ENCODE peak calls at places on chromosomes 3 and 15, in eight cellular contexts. G is substantia nigra; C is NCI-H1105; Y is SK-N-SH; I is upper lobe of right lung; V is H9; A is AG08395; M is effector CD4-positive, alpha-beta T cell. R is an unnamed sample.

GRCh38 chr3:97952280-97952679 is 20.0 kb downstream of the RIOX2 start:
- DNase-seq in G (no peak), C (no peak), Y (no peak), I (peak; percentile 72), V (no peak), A (peak; percentile 53), M (no peak), R (no peak)

GRCh38 chr3:144031938-144032337 is 60.3 kb downstream of the DIPK2A start:
- DNase-seq in G (peak; percentile 74), C (no peak), Y (no peak), I (no peak), V (no peak), A (no peak), M (no peak), R (peak; percentile 95)

GRCh38 chr3:177742273-177742672 is 545.0 kb upstream of the TBL1XR1 start:
- DNase-seq in G (no peak), C (no peak), Y (no peak), I (no peak), V (no peak), A (no peak), M (no peak), R (no peak)

GRCh38 chr3:94064243-94064642 is 1.4 kb downstream of the NSUN3 start:
- DNase-seq in G (no peak), C (no peak), Y (no peak), I (no peak), V (no peak), A (no peak), M (no peak), R (no peak)

GRCh38 chr3:71447197-71447596 is 136.3 kb downstream of the FOXP1 start:
- DNase-seq in G (no peak), C (no peak), Y (no peak), I (no peak), V (no peak), A (no peak), M (no peak), R (no peak)

GRCh38 chr15:58147151-58147550 is 9.0 kb downstream of the AQP9 start:
- DNase-seq in G (no peak), C (no peak), Y (no peak), I (no peak), V (no peak), A (no peak), M (no peak), R (no peak)

GRCh38 chr3:195385526-195385925 is 57.3 kb downstream of the ACAP2 start:
- DNase-seq in G (no peak), C (no peak), Y (no peak), I (no peak), V (no peak), A (no peak), M (no peak), R (no peak)

GRCh38 chr15:84643838-84644237 is 10.2 kb downstream of the WDR73 start:
- DNase-seq in G (no peak), C (no peak), Y (no peak), I (no peak), V (no peak), A (no peak), M (no peak), R (no peak)

GRCh38 chr15:62021991-62022600 is 38.2 kb downstream of the VPS13C start:
- DNase-seq in G (no peak), C (no peak), Y (no peak), I (no peak), V (no peak), A (no peak), M (no peak), R (no peak)

GRCh38 chr3:128123231-128123537 is 428 bp downstream of the RUVBL1 start:
- DNase-seq in G (no peak), C (peak; percentile 35), Y (no peak), I (no peak), V (no peak), A (no peak), M (no peak), R (no peak)

GRCh38 chr3:154893813-154894212 is 186.3 kb upstream of the MME start:
- DNase-seq in G (no peak), C (no peak), Y (no peak), I (no peak), V (no peak), A (no peak), M (no peak), R (no peak)

GRCh38 chr3:165259518-165260193 is 63.5 kb upstream of the SLITRK3 start:
- DNase-seq in G (no peak), C (no peak), Y (no peak), I (no peak), V (no peak), A (no peak), M (no peak), R (no peak)

GRCh38 chr3:189460511-189460910 is 170.7 kb upstream of the TP63 start:
- DNase-seq in G (no peak), C (no peak), Y (no peak), I (no peak), V (no peak), A (no peak), M (no peak), R (no peak)